ENCODE peak calls at places on chromosomes 2 and 18, in six cellular contexts. S is SK-N-SH, I is K562, W is HepG2, J is GM12878, Z is HCT116. G is an unnamed sample.

GRCh38 chr2:43474273-43474672 is 121.6 kb downstream of the THADA start:
- DNase-seq in I (no peak), W (no peak), Z (no peak), J (no peak), S (no peak), G (no peak)

GRCh38 chr18:48996901-48997463 is 46.2 kb upstream of the SMAD7 start:
- DNase-seq in Z (peak; percentile 58), I (no peak), W (peak; percentile 47), S (peak; percentile 77), J (no peak), G (no peak)

GRCh38 chr2:3044587-3045317 is 332.9 kb downstream of the EIPR1 start:
- DNase-seq in J (no peak), I (no peak), Z (no peak), W (peak; percentile 58), S (no peak), G (no peak)

GRCh38 chr18:65146615-65147014 is 604.2 kb upstream of the CDH7 start:
- DNase-seq in W (no peak), I (no peak), S (no peak), Z (no peak), J (no peak), G (no peak)

GRCh38 chr2:171675810-171676345 is 11.4 kb upstream of the DYNC1I2 start:
- DNase-seq in J (no peak), S (no peak), I (no peak), Z (no peak), W (no peak), G (no peak)

GRCh38 chr2:17573085-17573805 is 32.7 kb downstream of the VSNL1 start:
- DNase-seq in Z (no peak), S (peak; percentile 36), I (no peak), J (no peak), W (peak; percentile 52), G (no peak)

GRCh38 chr2:51441786-51442185 is 409.9 kb upstream of the NRXN1 start:
- DNase-seq in Z (no peak), J (no peak), I (no peak), W (no peak), S (no peak), G (no peak)

GRCh38 chr18:5388896-5389295 is 93.4 kb upstream of the ZBTB14 start:
- DNase-seq in W (no peak), Z (no peak), J (no peak), I (no peak), S (no peak), G (no peak)

GRCh38 chr18:42078711-42079110 is 123.7 kb downstream of the PIK3C3 start:
- DNase-seq in Z (no peak), J (no peak), I (no peak), S (no peak), W (no peak), G (no peak)

GRCh38 chr2:143063612-143064200 is 65.5 kb upstream of the ARHGAP15 start:
- DNase-seq in W (no peak), Z (no peak), I (no peak), J (no peak), S (no peak), G (no peak)

GRCh38 chr2:109460553-109461324 is 153.0 kb downstream of the SEPTIN10 start:
- DNase-seq in Z (no peak), W (no peak), I (no peak), J (no peak), S (no peak), G (no peak)

GRCh38 chr2:148909114-148909513 is 34.1 kb downstream of the KIF5C start:
- DNase-seq in J (no peak), I (no peak), S (no peak), Z (no peak), W (no peak), G (no peak)

GRCh38 chr18:34117319-34117718 is 107.4 kb downstream of the NOL4 start:
- DNase-seq in I (no peak), J (no peak), S (peak; percentile 36), W (no peak), Z (no peak), G (no peak)

GRCh38 chr2:172102858-172103359 is at the start of gene DLX2:
- DNase-seq in J (no peak), W (peak; percentile 93), S (peak; percentile 94), Z (peak; percentile 85), I (peak; percentile 97), G (peak; percentile 92)

GRCh38 chr2:241788572-241788971 is 11.9 kb downstream of the GAL3ST2 start:
- DNase-seq in J (peak; percentile 74), S (no peak), W (no peak), Z (peak; percentile 31), I (no peak), G (no peak)

DNA sequence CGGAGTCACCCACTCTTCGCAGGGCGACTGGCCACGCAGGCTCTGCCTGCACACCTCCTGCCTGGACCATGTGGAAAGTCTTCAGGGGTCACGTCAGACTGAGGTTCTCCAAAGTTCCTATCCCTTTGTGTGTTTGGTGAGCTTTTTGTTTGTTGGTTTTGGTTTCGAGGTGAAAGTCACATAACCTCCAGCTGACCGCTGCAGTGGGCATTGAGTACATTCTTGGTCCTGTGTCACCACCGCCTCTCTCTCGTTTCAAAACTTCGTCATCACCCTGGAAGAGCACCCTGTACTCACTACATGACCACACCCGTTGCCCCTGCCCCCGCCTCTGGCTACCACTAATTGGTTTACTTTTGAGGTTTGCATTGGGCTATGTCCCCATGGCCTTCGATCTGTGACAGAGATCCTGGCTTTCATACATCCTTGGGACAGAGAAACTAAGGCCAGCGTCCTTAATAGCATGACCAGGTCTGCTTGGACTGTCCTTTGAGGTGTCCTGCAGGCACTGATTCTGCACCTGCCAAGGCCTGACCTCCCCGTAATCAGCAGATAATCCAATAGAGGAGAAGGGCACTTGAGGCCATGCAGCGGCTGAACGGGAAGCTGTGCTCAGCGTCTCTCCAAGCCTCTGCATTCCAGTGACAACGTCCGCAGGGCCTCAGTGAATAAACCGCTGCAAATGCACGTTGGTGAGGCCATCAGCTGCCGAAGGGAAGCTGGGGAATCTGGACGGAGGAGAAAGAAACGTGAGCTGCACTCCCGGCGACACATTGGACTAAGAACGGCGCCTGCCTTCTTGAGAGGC is 46.8 kb downstream of the SH3BP4 start:
- DNase-seq in Z (no peak), W (peak; percentile 89), S (no peak), J (no peak), I (no peak), G (no peak)
- TF ChIP-seq JUND in Z (no peak), W (peak; percentile 15), S (no peak), J (no peak), I (no peak), G (no peak)

DNA sequence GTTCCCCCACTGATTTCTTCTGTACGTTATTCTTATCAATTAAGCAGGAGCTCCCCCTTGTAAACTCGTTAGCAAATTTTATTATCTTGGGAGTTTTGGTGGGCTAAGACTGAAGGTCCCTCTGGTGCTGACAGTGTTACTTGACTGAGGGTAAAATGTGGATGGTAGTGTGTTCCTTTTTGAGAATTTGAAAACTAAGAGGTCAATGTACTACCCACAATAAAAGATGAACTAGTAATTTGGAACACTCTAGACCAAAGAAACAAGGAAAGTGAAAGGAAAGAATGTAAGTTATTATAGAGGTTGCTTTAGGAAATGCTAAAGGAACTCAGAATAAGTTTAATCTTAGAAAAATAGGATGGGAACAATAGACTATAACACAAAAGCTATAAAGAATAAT is 35.1 kb downstream of the YWHAQ start:
- DNase-seq in W (no peak), I (no peak), Z (no peak), J (no peak), S (no peak), G (no peak)
- H3K4me1 ChIP-seq in W (no peaks in the 10 kb centered on the region), I (peaks cover 20% of the 10 kb centered on the region), Z (peaks cover 50% of the 10 kb centered on the region), J (peaks cover 11% of the 10 kb centered on the region), S (peaks cover 15% of the 10 kb centered on the region), G (peaks cover 3% of the 10 kb centered on the region)

GRCh38 chr2:68158134-68158447 is 403 bp downstream of the PNO1 start:
- DNase-seq in Z (no peak), S (no peak), I (no peak), W (no peak), J (no peak), G (no peak)

GRCh38 chr2:68157402-68158133 is at the start of gene PNO1:
- DNase-seq in J (peak; percentile 86), Z (peak; percentile 92), S (peak; percentile 96), W (peak; percentile 95), I (peak; percentile 98), G (peak; percentile 86)

GRCh38 chr2:68155618-68156017 is 2.1 kb upstream of the PNO1 start:
- DNase-seq in J (no peak), Z (no peak), I (no peak), S (no peak), W (no peak), G (no peak)

GRCh38 chr2:68156419-68156818 is 1.3 kb upstream of the PNO1 start:
- DNase-seq in Z (no peak), I (no peak), S (no peak), J (no peak), W (no peak), G (no peak)

DNA sequence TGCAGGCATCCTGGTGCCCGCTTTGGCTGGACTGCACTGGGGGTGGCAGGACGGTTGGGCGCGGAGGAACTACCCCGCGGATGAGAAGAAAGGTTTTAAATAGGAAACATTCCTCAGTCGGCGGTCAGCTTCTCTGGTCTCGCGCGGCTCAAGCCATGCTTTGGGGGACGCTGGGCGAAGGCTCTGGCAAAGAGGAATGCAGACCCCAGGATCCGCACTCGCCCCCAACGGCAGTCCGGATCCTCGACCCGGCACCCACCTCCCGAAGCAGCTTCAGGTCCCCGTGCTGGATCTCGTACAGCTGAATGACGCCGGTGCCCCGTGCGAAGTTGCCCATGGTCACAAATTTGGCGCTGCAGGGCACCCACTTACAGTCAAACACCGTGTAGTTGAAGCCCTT is 686 bp upstream of the PNO1 start:
- DNase-seq in Z (no peak), S (peak; percentile 65), J (no peak), I (peak; percentile 16), W (no peak), G (no peak)
- TF ChIP-seq JUND in Z (no peak), S (no peak), J (no peak), I (no peak), W (no peak), G (no peak)

GRCh38 chr2:190319557-190320498 is at the start of gene HIBCH:
- DNase-seq in S (peak; percentile 90), W (peak; percentile 99), J (peak; percentile 81), I (peak; percentile 85), Z (peak; percentile 99), G (peak; percentile 94)

GRCh38 chr2:190315273-190315672 is 4.4 kb downstream of the HIBCH start:
- DNase-seq in W (no peak), I (no peak), J (no peak), S (no peak), Z (no peak), G (no peak)

GRCh38 chr2:190320696-190321095 is 1.1 kb upstream of the HIBCH start:
- DNase-seq in W (no peak), Z (no peak), I (no peak), J (no peak), S (no peak), G (no peak)

GRCh38 chr2:190318514-190318913 is 1.1 kb downstream of the HIBCH start:
- DNase-seq in S (no peak), W (no peak), J (no peak), I (no peak), Z (no peak), G (no peak)

DNA sequence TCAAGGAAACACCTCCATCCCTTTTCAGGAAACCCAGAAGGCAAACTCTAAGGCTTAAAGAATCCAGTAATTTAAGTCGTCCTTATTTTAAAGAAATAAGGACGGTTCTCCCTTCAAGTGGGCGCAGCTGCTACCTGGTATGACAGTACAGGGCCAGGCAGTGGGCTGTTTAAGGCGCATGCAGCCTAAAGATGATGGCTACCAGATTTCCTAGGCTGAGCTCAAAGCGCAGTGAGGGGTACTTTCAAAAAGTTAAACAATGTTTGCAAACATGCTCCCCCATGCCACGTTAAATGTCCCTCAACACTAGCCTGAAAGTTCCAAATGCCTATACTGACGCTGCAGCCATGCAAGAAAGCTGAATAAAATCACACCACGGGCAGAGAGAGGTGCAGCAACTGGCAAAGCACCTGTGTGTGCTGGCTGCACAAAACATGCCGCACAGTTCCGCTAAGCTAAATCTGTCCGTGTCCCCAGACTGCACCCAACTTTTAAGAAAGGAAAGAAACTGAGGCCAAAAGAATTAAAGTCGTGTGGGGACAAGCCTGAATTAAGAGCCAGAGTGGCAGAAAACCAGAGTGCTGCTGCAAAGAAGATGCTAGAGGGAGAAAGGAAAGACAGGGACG is 582 bp downstream of the HIBCH start:
- DNase-seq in Z (no peak), S (peak; percentile 22), W (no peak), I (no peak), J (no peak), G (no peak)
- H3K4me1 ChIP-seq in Z (peaks cover 16% of the 10 kb centered on the region), S (no peaks in the 10 kb centered on the region), W (peaks cover 57% of the 10 kb centered on the region), I (peaks cover 12% of the 10 kb centered on the region), J (peaks cover 9% of the 10 kb centered on the region), G (peaks cover 5% of the 10 kb centered on the region)

G was measured in H1.